ENCODE peak calls at places on chromosome 10, in five cellular contexts. W, S, B, K and N are unnamed samples.

GRCh38 chr10:122786269-122786668 is 59.4 kb downstream of the CUZD1 start:
- DNase-seq in S (peak; percentile 42), W (peak; percentile 28), K (peak; percentile 6), B (no peak), N (peak; percentile 30)

GRCh38 chr10:42491801-42492200 is 146.6 kb downstream of the ZNF33B start:
- DNase-seq in W (no peak), K (no peak), B (no peak), S (no peak), N (no peak)

GRCh38 chr10:34272316-34272715 is 542.8 kb downstream of the PARD3 start:
- DNase-seq in W (no peak), K (no peak), B (no peak), S (no peak), N (no peak)

GRCh38 chr10:43403911-43404674 is 4.9 kb downstream of the HNRNPF start:
- DNase-seq in K (no peak), S (peak; percentile 47), B (no peak), W (peak; percentile 52), N (no peak)

GRCh38 chr10:91557540-91558231 is 75.2 kb downstream of the PPP1R3C start:
- DNase-seq in S (no peak), B (no peak), W (no peak), K (no peak), N (no peak)

GRCh38 chr10:34094146-34094696 is 720.9 kb downstream of the PARD3 start:
- DNase-seq in K (no peak), B (no peak), W (no peak), S (no peak), N (no peak)

GRCh38 chr10:132518572-132519381 is 18.8 kb upstream of the INPP5A start:
- DNase-seq in W (peak; percentile 87), K (no peak), B (peak; percentile 91), S (no peak), N (no peak)

GRCh38 chr10:120969219-120969645 is 118.1 kb downstream of the WDR11 start:
- DNase-seq in B (no peak), W (peak; percentile 53), S (peak; percentile 56), K (no peak), N (peak; percentile 88)

GRCh38 chr10:74081192-74081803 is 69.3 kb downstream of the AP3M1 start:
- DNase-seq in W (peak; percentile 72), S (peak; percentile 65), B (peak; percentile 20), K (no peak), N (peak; percentile 38)

GRCh38 chr10:48887982-48888381 is 51.7 kb downstream of the LRRC18 start:
- DNase-seq in S (no peak), W (no peak), K (no peak), B (no peak), N (no peak)

GRCh38 chr10:72354356-72355213 is at the start of gene DNAJB12:
- DNase-seq in W (peak; percentile 98), B (peak; percentile 91), S (peak; percentile 90), K (peak; percentile 95), N (peak; percentile 95)

GRCh38 chr10:63711866-63712716 is 190.9 kb downstream of the REEP3 start:
- DNase-seq in S (peak; percentile 99), W (peak; percentile 97), K (peak; percentile 96), B (peak; percentile 94), N (peak; percentile 98)

GRCh38 chr10:104640339-104641149 is 546 bp upstream of the SORCS3 start:
- DNase-seq in B (no peak), K (no peak), W (peak; percentile 13), S (no peak), N (no peak)

GRCh38 chr10:5530846-5531557 is 6.2 kb downstream of the CALML3 start:
- DNase-seq in K (no peak), S (no peak), W (no peak), B (peak; percentile 1), N (no peak)

GRCh38 chr10:69048103-69048502 is 39.8 kb upstream of the SRGN start:
- DNase-seq in K (no peak), S (peak; percentile 46), W (peak; percentile 49), B (peak; percentile 28), N (no peak)

GRCh38 chr10:97083228-97083860 is 102.4 kb downstream of the SLIT1 start:
- DNase-seq in K (no peak), S (no peak), W (no peak), B (no peak), N (no peak)

GRCh38 chr10:73413108-73413527 is 740 bp downstream of the ANXA7 start:
- DNase-seq in K (no peak), S (peak; percentile 66), B (peak; percentile 49), W (peak; percentile 76), N (no peak)

GRCh38 chr10:80126876-80127275 is 5.7 kb upstream of the PLAC9 start:
- DNase-seq in B (no peak), K (no peak), S (no peak), W (no peak), N (no peak)

GRCh38 chr10:101831169-101831811 is 12.3 kb downstream of the KCNIP2 start:
- DNase-seq in W (no peak), K (no peak), B (no peak), S (no peak), N (no peak)

GRCh38 chr10:48285710-48286109 is 11.2 kb upstream of the FRMPD2 start:
- DNase-seq in S (no peak), B (no peak), K (no peak), W (no peak), N (no peak)

GRCh38 chr10:98511861-98512260 is 65.1 kb upstream of the HPS1 start:
- DNase-seq in B (peak; percentile 28), S (no peak), W (peak; percentile 37), K (no peak), N (no peak)

GRCh38 chr10:104639595-104640338 is 1.3 kb upstream of the SORCS3 start:
- DNase-seq in K (no peak), S (no peak), W (peak; percentile 43), B (no peak), N (no peak)

GRCh38 chr10:68082815-68083395 is 7.8 kb upstream of the HERC4 start:
- DNase-seq in S (peak; percentile 61), W (peak; percentile 47), B (no peak), K (no peak), N (no peak)

GRCh38 chr10:3763035-3763456 is 22.0 kb downstream of the KLF6 start:
- DNase-seq in K (no peak), B (no peak), W (peak; percentile 95), S (peak; percentile 87), N (peak; percentile 99)

GRCh38 chr10:37710831-37711616 is 146.4 kb downstream of the ZNF248 start:
- DNase-seq in S (peak; percentile 29), W (no peak), B (no peak), K (no peak), N (no peak)

GRCh38 chr10:69124558-69125121 is 662 bp downstream of the VPS26A start:
- DNase-seq in K (peak; percentile 26), S (peak; percentile 78), B (peak; percentile 74), W (peak; percentile 78), N (peak; percentile 73)

GRCh38 chr10:42734537-42734936 is 48.1 kb upstream of the BMS1 start:
- DNase-seq in W (peak; percentile 5), S (no peak), K (no peak), B (peak; percentile 16), N (no peak)

GRCh38 chr10:134743-135600 is at the start of gene ZMYND11:
- DNase-seq in W (peak; percentile 68), B (peak; percentile 70), K (no peak), S (peak; percentile 36), N (peak; percentile 60)

GRCh38 chr10:83925133-83925532 is 214.2 kb upstream of the GHITM start:
- DNase-seq in S (no peak), K (no peak), W (no peak), B (no peak), N (no peak)

GRCh38 chr10:57506414-57507094 is 761.1 kb downstream of the IPMK start:
- DNase-seq in W (no peak), B (no peak), K (no peak), S (no peak), N (no peak)

GRCh38 chr10:108721874-108722273 is 1201.4 kb downstream of the XPNPEP1 start:
- DNase-seq in K (no peak), B (no peak), S (no peak), W (no peak), N (no peak)

GRCh38 chr10:4240641-4241197 is 455.7 kb upstream of the KLF6 start:
- DNase-seq in B (no peak), W (peak; percentile 19), K (no peak), S (peak; percentile 46), N (no peak)

GRCh38 chr10:102660891-102661613 is 16.8 kb downstream of the TRIM8 start:
- DNase-seq in K (no peak), W (peak; percentile 28), S (no peak), B (peak; percentile 84), N (no peak)

GRCh38 chr10:121436630-121437311 is 161.5 kb downstream of the FGFR2 start:
- DNase-seq in B (no peak), S (no peak), K (no peak), W (no peak), N (no peak)

GRCh38 chr10:91702586-91703088 is 69.8 kb upstream of the PPP1R3C start:
- DNase-seq in B (no peak), S (no peak), K (no peak), W (peak; percentile 64), N (no peak)

GRCh38 chr10:13414855-13415254 is 66.8 kb upstream of the SEPHS1 start:
- DNase-seq in W (peak; percentile 40), S (peak; percentile 20), B (peak; percentile 62), K (no peak), N (peak; percentile 26)